ENCODE peak calls at places on chromosomes 1 and 21, in five cellular contexts. F is esophagus squamous epithelium; H is fibroblast of lung; Z is CD8-positive, alpha-beta T cell; J is K562. V is an unnamed sample.

GRCh38 chr21:38478782-38479181 is 19.5 kb downstream of the ERG start:
- DNase-seq in F (no peak), H (peak; percentile 9), Z (no peak), J (no peak), V (no peak)

GRCh38 chr1:24868016-24868875 is 61.8 kb downstream of the RUNX3 start:
- DNase-seq in F (no peak), H (no peak), Z (peak; percentile 40), J (no peak), V (no peak)

GRCh38 chr1:65360654-65361053 is 51.3 kb downstream of the DNAJC6 start:
- DNase-seq in F (no peak), H (no peak), Z (no peak), J (no peak), V (no peak)

GRCh38 chr1:1144122-1144842 is 28.4 kb upstream of the C1orf159 start:
- DNase-seq in F (no peak), H (no peak), Z (peak; percentile 79), J (no peak), V (peak; percentile 68)

GRCh38 chr1:160834945-160835565 is 27.6 kb downstream of the CD244 start:
- DNase-seq in F (no peak), H (peak; percentile 54), Z (no peak), J (peak; percentile 58), V (peak; percentile 49)

GRCh38 chr1:240104662-240105061 is 13.0 kb downstream of the FMN2 start:
- DNase-seq in F (no peak), H (no peak), Z (no peak), J (no peak), V (no peak)

GRCh38 chr1:91885716-91886506 is at the start of gene TGFBR3:
- DNase-seq in F (peak; percentile 24), H (peak; percentile 96), Z (peak; percentile 86), J (peak; percentile 89), V (peak; percentile 80)

GRCh38 chr1:115839706-115840095 is 1.2 kb downstream of the NHLH2 start:
- DNase-seq in F (no peak), H (no peak), Z (no peak), J (no peak), V (no peak)

GRCh38 chr21:36513430-36513829 is 33.5 kb upstream of the CLDN14 start:
- DNase-seq in F (no peak), H (no peak), Z (no peak), J (no peak), V (no peak)

GRCh38 chr21:41716756-41717155 is 50.1 kb downstream of the RIPK4 start:
- DNase-seq in F (no peak), H (no peak), Z (no peak), J (no peak), V (no peak)

GRCh38 chr1:201885531-201886075 is 3.1 kb upstream of the SHISA4 start:
- DNase-seq in F (no peak), H (peak; percentile 44), Z (no peak), J (peak; percentile 84), V (no peak)

GRCh38 chr1:109650609-109651008 is 5.3 kb upstream of the GSTM4 start:
- DNase-seq in F (no peak), H (no peak), Z (no peak), J (no peak), V (no peak)

GRCh38 chr21:44846485-44847260 is 26.8 kb downstream of the PTTG1IP start:
- DNase-seq in F (no peak), H (no peak), Z (no peak), J (peak; percentile 65), V (peak; percentile 47)

GRCh38 chr1:219489636-219490035 is 123.3 kb downstream of the ZC3H11B start:
- DNase-seq in F (no peak), H (no peak), Z (no peak), J (no peak), V (no peak)

GRCh38 chr21:32520885-32521735 is 64.2 kb downstream of the TCP10L start:
- DNase-seq in F (no peak), H (peak; percentile 97), Z (no peak), J (peak; percentile 24), V (no peak)

GRCh38 chr21:36103434-36103833 is 31.4 kb upstream of the CBR3 start:
- DNase-seq in F (no peak), H (no peak), Z (no peak), J (no peak), V (no peak)

GRCh38 chr1:66527688-66528087 is 6.3 kb upstream of the SGIP1 start:
- DNase-seq in F (no peak), H (peak; percentile 80), Z (no peak), J (no peak), V (no peak)

GRCh38 chr1:225447649-225448048 is 19.8 kb upstream of the LBR start:
- DNase-seq in F (no peak), H (peak; percentile 90), Z (peak; percentile 25), J (no peak), V (no peak)

GRCh38 chr1:17272641-17273040 is 23.7 kb downstream of the PADI3 start:
- DNase-seq in F (no peak), H (no peak), Z (no peak), J (no peak), V (no peak)

GRCh38 chr1:77407738-77408375 is 126.0 kb downstream of the AK5 start:
- DNase-seq in F (no peak), H (no peak), Z (no peak), J (no peak), V (no peak)

GRCh38 chr1:154344977-154345837 is 19.9 kb downstream of the ATP8B2 start:
- DNase-seq in F (no peak), H (peak; percentile 54), Z (peak; percentile 88), J (peak; percentile 86), V (peak; percentile 76)

GRCh38 chr1:56715161-56715560 is 70.0 kb downstream of the PRKAA2 start:
- DNase-seq in F (no peak), H (no peak), Z (no peak), J (no peak), V (no peak)

GRCh38 chr1:44113095-44113609 is 5.5 kb upstream of the KLF17 start:
- DNase-seq in F (no peak), H (no peak), Z (no peak), J (no peak), V (no peak)

GRCh38 chr1:42173155-42173933 is 8.8 kb upstream of the GUCA2A start:
- DNase-seq in F (no peak), H (peak; percentile 43), Z (peak; percentile 84), J (peak; percentile 74), V (peak; percentile 46)

GRCh38 chr1:110780600-110781484 is 92.1 kb upstream of the CD53 start:
- DNase-seq in F (peak; percentile 5), H (peak; percentile 74), Z (peak; percentile 82), J (peak; percentile 88), V (peak; percentile 67)
- H3K27ac ChIP-seq in F (no peak overlapping the region), H (no peak overlapping the region), Z (no peak overlapping the region), J (no peak overlapping the region), V (no peak overlapping the region)

DNA sequence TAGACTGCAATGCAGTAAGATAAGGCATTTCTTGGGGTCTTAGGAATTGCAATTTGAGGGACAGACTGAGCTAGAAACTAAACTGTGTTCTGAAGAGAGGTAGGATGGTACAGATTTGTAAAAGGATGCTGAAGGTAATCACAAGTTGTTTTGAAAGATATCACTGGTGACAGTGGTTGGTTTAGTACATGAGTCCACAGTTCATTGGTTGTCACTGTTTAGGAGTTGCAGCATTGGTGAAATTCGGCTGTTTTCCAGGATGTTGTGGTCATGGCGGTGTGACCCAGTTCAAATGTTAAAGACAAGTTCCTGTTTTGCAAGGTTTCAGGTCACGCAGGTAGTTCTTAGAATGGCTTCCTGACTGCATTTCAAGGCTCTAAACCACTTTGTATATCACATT is 292.8 kb upstream of the B3GALT2 start:
- DNase-seq in F (peak; percentile 0), H (no peak), Z (peak; percentile 85), J (no peak), V (peak; percentile 72)
- H3K27ac ChIP-seq in F (peak overlapping the region; percentile 6), H (no peak overlapping the region), Z (peak overlapping the region; percentile 56), J (no peak overlapping the region), V (peak overlapping the region; percentile 68)

GRCh38 chr1:156657161-156657970 is 15.4 kb downstream of the BCAN start:
- DNase-seq in F (no peak), H (peak; percentile 58), Z (peak; percentile 84), J (peak; percentile 84), V (peak; percentile 64)
- H3K27ac ChIP-seq in F (no peak overlapping the region), H (no peak overlapping the region), Z (no peak overlapping the region), J (peak overlapping the region; percentile 68), V (no peak overlapping the region)

GRCh38 chr1:229089586-229090208 is 181.2 kb upstream of the RAB4A start:
- DNase-seq in F (no peak), H (no peak), Z (no peak), J (no peak), V (no peak)

GRCh38 chr1:229087339-229087738 is 183.6 kb upstream of the RAB4A start:
- DNase-seq in F (no peak), H (no peak), Z (no peak), J (no peak), V (no peak)

GRCh38 chr1:229088711-229089110 is 182.2 kb upstream of the RAB4A start:
- DNase-seq in F (no peak), H (no peak), Z (no peak), J (no peak), V (no peak)

GRCh38 chr1:229086686-229087085 is 184.2 kb upstream of the RAB4A start:
- DNase-seq in F (no peak), H (no peak), Z (no peak), J (no peak), V (no peak)

DNA sequence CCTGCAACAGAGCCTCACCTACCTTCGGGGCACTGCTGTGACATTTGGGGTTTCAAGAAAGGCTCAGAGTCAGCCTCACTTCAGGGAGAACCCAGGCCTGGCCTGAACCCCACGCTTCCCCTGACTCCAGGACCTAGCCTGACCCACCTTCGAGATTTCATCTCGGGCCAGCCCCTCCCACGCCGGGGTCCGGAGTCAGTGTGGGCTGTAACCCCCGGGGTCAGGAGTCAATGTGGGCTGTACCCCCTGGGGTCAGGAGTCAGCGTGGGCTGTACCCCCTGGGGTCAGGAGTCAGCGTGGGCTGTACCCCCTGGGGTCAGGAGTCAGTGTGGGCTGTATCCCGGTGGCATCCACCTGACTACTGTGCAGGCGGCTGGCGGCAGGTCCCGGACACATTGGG is 183.0 kb upstream of the RAB4A start:
- DNase-seq in F (no peak), H (no peak), Z (no peak), J (no peak), V (no peak)
- H3K27ac ChIP-seq in F (no peak overlapping the region), H (no peak overlapping the region), Z (no peak overlapping the region), J (no peak overlapping the region), V (no peak overlapping the region)

GRCh38 chr1:3771108-3772026 is 1.2 kb upstream of the SMIM1 start:
- DNase-seq in F (no peak), H (no peak), Z (peak; percentile 50), J (peak; percentile 55), V (no peak)
- H3K27ac ChIP-seq in F (peak overlapping the region; percentile 67), H (no peak overlapping the region), Z (no peak overlapping the region), J (peak overlapping the region; percentile 67), V (no peak overlapping the region)

DNA sequence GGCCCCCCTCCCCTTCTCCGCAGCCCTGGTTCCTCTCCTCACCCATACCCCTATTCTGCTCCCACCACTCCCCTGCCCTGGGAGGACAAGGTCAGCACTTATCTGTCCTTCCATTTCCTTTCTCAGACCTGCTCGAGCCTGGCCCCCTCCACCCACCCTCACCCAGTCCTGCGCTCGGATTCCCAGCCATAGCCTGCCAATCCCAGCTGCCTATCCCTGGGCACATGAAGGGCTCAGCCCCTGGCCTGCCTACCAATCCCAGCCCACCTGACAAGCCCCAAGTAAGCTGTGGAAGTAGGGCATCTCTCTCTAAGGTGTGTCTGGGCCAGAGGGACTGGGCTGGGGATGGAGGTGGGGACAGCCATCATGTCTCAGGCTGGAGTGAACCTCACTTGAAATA is 5.4 kb downstream of the BLACAT1 start:
- DNase-seq in F (no peak), H (no peak), Z (no peak), J (peak; percentile 57), V (no peak)
- H3K27ac ChIP-seq in F (peak overlapping the region; percentile 87), H (no peak overlapping the region), Z (no peak overlapping the region), J (peak overlapping the region; percentile 42), V (no peak overlapping the region)

V was measured in CD4-positive, alpha-beta T cell.